ENCODE peak calls at places on chromosome 2, in four cellular contexts. B, X, A and Q are unnamed samples.

GRCh38 chr2:85712261-85712660 is 18.1 kb downstream of the GNLY start:
- DNase-seq in B (no peak), X (no peak), A (no peak), Q (no peak)

GRCh38 chr2:130910931-130911330 is 74.2 kb downstream of the ARHGEF4 start:
- DNase-seq in B (no peak), X (no peak), A (no peak), Q (no peak)

GRCh38 chr2:203574824-203575223 is 39.7 kb upstream of the RAPH1 start:
- DNase-seq in B (no peak), X (no peak), A (no peak), Q (no peak)

GRCh38 chr2:231483398-231484329 is 19.4 kb upstream of the NCL start:
- DNase-seq in B (no peak), X (peak), A (no peak), Q (no peak)

GRCh38 chr2:157777425-157777824 is 98.7 kb downstream of the ACVR1 start:
- DNase-seq in B (no peak), X (peak), A (peak), Q (no peak)

GRCh38 chr2:61789807-61790602 is 63.9 kb downstream of the FAM161A start:
- DNase-seq in B (no peak), X (no peak), A (no peak), Q (no peak)

GRCh38 chr2:187499941-187500532 is 52.0 kb upstream of the CALCRL start:
- DNase-seq in B (peak), X (peak), A (peak), Q (no peak)

GRCh38 chr2:43569921-43570320 is 25.9 kb downstream of the THADA start:
- DNase-seq in B (no peak), X (no peak), A (no peak), Q (peak)

GRCh38 chr2:197838036-197838435 is 33.6 kb downstream of the PLCL1 start:
- DNase-seq in B (no peak), X (peak), A (no peak), Q (peak)

GRCh38 chr2:122670932-122671331 is 915.5 kb downstream of the TSN start:
- DNase-seq in B (no peak), X (no peak), A (no peak), Q (no peak)